ENCODE peak calls at places on chromosomes 2 and 18, in five cellular contexts. One of them, this sample, is unnamed.

GRCh38 chr2:229586012-229586411 is 128.3 kb downstream of the DNER start:
- DNase-seq in effector memory CD4-positive, alpha-beta T cell: no peak
- DNase-seq in Panc1: peak
- DNase-seq in tibial artery: no peak
- DNase-seq in left kidney: no peak
- DNase-seq in this sample: no peak

GRCh38 chr2:227607969-227608368 is 6.7 kb downstream of the SCYGR3 start:
- DNase-seq in effector memory CD4-positive, alpha-beta T cell: no peak
- DNase-seq in Panc1: no peak
- DNase-seq in tibial artery: no peak
- DNase-seq in left kidney: no peak
- DNase-seq in this sample: no peak

GRCh38 chr2:217687771-217688170 is 315.0 kb downstream of the TNS1 start:
- DNase-seq in effector memory CD4-positive, alpha-beta T cell: no peak
- DNase-seq in Panc1: no peak
- DNase-seq in tibial artery: no peak
- DNase-seq in left kidney: no peak
- DNase-seq in this sample: no peak

GRCh38 chr2:215684448-215685217 is 248.8 kb upstream of the FN1 start:
- DNase-seq in effector memory CD4-positive, alpha-beta T cell: no peak
- DNase-seq in Panc1: no peak
- DNase-seq in tibial artery: no peak
- DNase-seq in left kidney: no peak
- DNase-seq in this sample: no peak

GRCh38 chr2:238425979-238426567 is 654 bp upstream of the ASB1 start:
- DNase-seq in effector memory CD4-positive, alpha-beta T cell: no peak
- DNase-seq in Panc1: no peak
- DNase-seq in tibial artery: no peak
- DNase-seq in left kidney: peak
- DNase-seq in this sample: peak

GRCh38 chr18:62797329-62797728 is 82.0 kb downstream of the PHLPP1 start:
- DNase-seq in effector memory CD4-positive, alpha-beta T cell: no peak
- DNase-seq in Panc1: no peak
- DNase-seq in tibial artery: no peak
- DNase-seq in left kidney: no peak
- DNase-seq in this sample: no peak

GRCh38 chr18:32773187-32773712 is 427 bp upstream of the KLHL14 start:
- DNase-seq in effector memory CD4-positive, alpha-beta T cell: no peak
- DNase-seq in Panc1: no peak
- DNase-seq in tibial artery: no peak
- DNase-seq in left kidney: peak
- DNase-seq in this sample: no peak

GRCh38 chr2:193627918-193628254 is 1433.2 kb upstream of the TMEFF2 start:
- DNase-seq in effector memory CD4-positive, alpha-beta T cell: no peak
- DNase-seq in Panc1: no peak
- DNase-seq in tibial artery: no peak
- DNase-seq in left kidney: no peak
- DNase-seq in this sample: no peak

GRCh38 chr18:32469190-32469611 is 1.5 kb downstream of the GAREM1 start:
- DNase-seq in effector memory CD4-positive, alpha-beta T cell: no peak
- DNase-seq in Panc1: no peak
- DNase-seq in tibial artery: peak
- DNase-seq in left kidney: peak
- DNase-seq in this sample: peak

GRCh38 chr2:152826880-152827279 is 108.5 kb downstream of the ARL6IP6 start:
- DNase-seq in effector memory CD4-positive, alpha-beta T cell: no peak
- DNase-seq in Panc1: no peak
- DNase-seq in tibial artery: no peak
- DNase-seq in left kidney: no peak
- DNase-seq in this sample: no peak

GRCh38 chr2:169106563-169107545 is 37.5 kb downstream of the DHRS9 start:
- DNase-seq in effector memory CD4-positive, alpha-beta T cell: no peak
- DNase-seq in Panc1: no peak
- DNase-seq in tibial artery: no peak
- DNase-seq in left kidney: no peak
- DNase-seq in this sample: no peak

GRCh38 chr2:181465686-181466375 is 8.6 kb downstream of the ITGA4 start:
- DNase-seq in effector memory CD4-positive, alpha-beta T cell: no peak
- DNase-seq in Panc1: no peak
- DNase-seq in tibial artery: no peak
- DNase-seq in left kidney: no peak
- DNase-seq in this sample: no peak

GRCh38 chr2:21438949-21439348 is 315.2 kb downstream of the TDRD15 start:
- DNase-seq in effector memory CD4-positive, alpha-beta T cell: no peak
- DNase-seq in Panc1: no peak
- DNase-seq in tibial artery: no peak
- DNase-seq in left kidney: peak
- DNase-seq in this sample: no peak

GRCh38 chr18:33558529-33558928 is 19.5 kb upstream of the ASXL3 start:
- DNase-seq in effector memory CD4-positive, alpha-beta T cell: no peak
- DNase-seq in Panc1: no peak
- DNase-seq in tibial artery: no peak
- DNase-seq in left kidney: no peak
- DNase-seq in this sample: no peak

GRCh38 chr2:113700186-113700841 is 56.1 kb downstream of the SLC35F5 start:
- DNase-seq in effector memory CD4-positive, alpha-beta T cell: peak
- DNase-seq in Panc1: peak
- DNase-seq in tibial artery: no peak
- DNase-seq in left kidney: peak
- DNase-seq in this sample: no peak

GRCh38 chr2:108625186-108625827 is 91.0 kb downstream of the LIMS1 start:
- DNase-seq in effector memory CD4-positive, alpha-beta T cell: no peak
- DNase-seq in Panc1: no peak
- DNase-seq in tibial artery: no peak
- DNase-seq in left kidney: no peak
- DNase-seq in this sample: no peak

GRCh38 chr2:131516011-131516410 is 11.7 kb upstream of the CCDC74A start:
- DNase-seq in effector memory CD4-positive, alpha-beta T cell: no peak
- DNase-seq in Panc1: no peak
- DNase-seq in tibial artery: no peak
- DNase-seq in left kidney: no peak
- DNase-seq in this sample: no peak

GRCh38 chr2:200305797-200306718 is at the start of gene SPATS2L:
- DNase-seq in effector memory CD4-positive, alpha-beta T cell: peak
- DNase-seq in Panc1: no peak
- DNase-seq in tibial artery: peak
- DNase-seq in left kidney: peak
- DNase-seq in this sample: peak

GRCh38 chr2:236828002-236828401 is 257.7 kb upstream of the COPS8 start:
- DNase-seq in effector memory CD4-positive, alpha-beta T cell: no peak
- DNase-seq in Panc1: no peak
- DNase-seq in tibial artery: peak
- DNase-seq in left kidney: no peak
- DNase-seq in this sample: no peak

GRCh38 chr18:29651121-29651675 is 1391.3 kb downstream of the DSC3 start:
- DNase-seq in effector memory CD4-positive, alpha-beta T cell: no peak
- DNase-seq in Panc1: no peak
- DNase-seq in tibial artery: no peak
- DNase-seq in left kidney: no peak
- DNase-seq in this sample: no peak

GRCh38 chr2:237026981-237027711 is 58.5 kb upstream of the COPS8 start:
- DNase-seq in effector memory CD4-positive, alpha-beta T cell: no peak
- DNase-seq in Panc1: peak
- DNase-seq in tibial artery: peak
- DNase-seq in left kidney: peak
- DNase-seq in this sample: peak

GRCh38 chr2:168661404-168661869 is 141.0 kb upstream of the NOSTRIN start:
- DNase-seq in effector memory CD4-positive, alpha-beta T cell: no peak
- DNase-seq in Panc1: no peak
- DNase-seq in tibial artery: no peak
- DNase-seq in left kidney: peak
- DNase-seq in this sample: no peak

GRCh38 chr18:25434771-25435461 is 83.0 kb upstream of the ZNF521 start:
- DNase-seq in effector memory CD4-positive, alpha-beta T cell: no peak
- DNase-seq in Panc1: no peak
- DNase-seq in tibial artery: no peak
- DNase-seq in left kidney: no peak
- DNase-seq in this sample: no peak

GRCh38 chr2:144274131-144274530 is 245.8 kb downstream of the ZEB2 start:
- DNase-seq in effector memory CD4-positive, alpha-beta T cell: no peak
- DNase-seq in Panc1: no peak
- DNase-seq in tibial artery: no peak
- DNase-seq in left kidney: no peak
- DNase-seq in this sample: no peak

GRCh38 chr18:58863539-58864145 is 1.0 kb upstream of the ZNF532 start:
- DNase-seq in effector memory CD4-positive, alpha-beta T cell: no peak
- DNase-seq in Panc1: no peak
- DNase-seq in tibial artery: peak
- DNase-seq in left kidney: peak
- DNase-seq in this sample: peak

GRCh38 chr18:69968073-69968472 is 20.4 kb upstream of the CD226 start:
- DNase-seq in effector memory CD4-positive, alpha-beta T cell: no peak
- DNase-seq in Panc1: no peak
- DNase-seq in tibial artery: no peak
- DNase-seq in left kidney: peak
- DNase-seq in this sample: no peak

GRCh38 chr18:41312241-41312590 is 642.8 kb upstream of the PIK3C3 start:
- DNase-seq in effector memory CD4-positive, alpha-beta T cell: no peak
- DNase-seq in Panc1: no peak
- DNase-seq in tibial artery: no peak
- DNase-seq in left kidney: no peak
- DNase-seq in this sample: no peak

This sample was measured in ecto neural progenitor cell.